ENCODE peak calls at places on chromosome 1, in five cellular contexts. W, H, J, Q and U are unnamed samples.

GRCh38 chr1:230170610-230171009 is 103.6 kb downstream of the GALNT2 start:
- DNase-seq in J (no peak), H (no peak), W (no peak), Q (no peak), U (no peak)

GRCh38 chr1:41356752-41357151 is 4.5 kb upstream of the FOXO6 start:
- DNase-seq in Q (no peak), W (no peak), J (no peak), H (no peak), U (no peak)

GRCh38 chr1:229597877-229598276 is 28.0 kb downstream of the TAF5L start:
- DNase-seq in J (no peak), W (no peak), H (no peak), Q (peak; percentile 23), U (no peak)

GRCh38 chr1:212858461-212859265 is 588 bp downstream of the FLVCR1 start:
- DNase-seq in Q (peak; percentile 30), J (peak; percentile 30), H (peak; percentile 26), W (peak; percentile 52), U (peak; percentile 29)

GRCh38 chr1:86965012-86965826 is 50.8 kb downstream of the HS2ST1 start:
- DNase-seq in Q (peak; percentile 74), H (peak; percentile 20), J (no peak), W (peak; percentile 19), U (no peak)

GRCh38 chr1:25787477-25788043 is 12.4 kb upstream of the SELENON start:
- DNase-seq in J (no peak), Q (no peak), W (no peak), H (no peak), U (no peak)

GRCh38 chr1:104878203-104878911 is 1128.7 kb downstream of the AMY1C start:
- DNase-seq in W (no peak), J (no peak), H (no peak), Q (no peak), U (no peak)

GRCh38 chr1:21781971-21782867 is 730 bp downstream of the USP48 start:
- DNase-seq in H (peak; percentile 67), Q (peak; percentile 69), W (peak; percentile 60), J (peak; percentile 16), U (peak; percentile 54)

GRCh38 chr1:163063131-163064059 is 5.8 kb upstream of the RGS4 start:
- DNase-seq in Q (no peak), W (no peak), J (no peak), H (no peak), U (no peak)

GRCh38 chr1:55848906-55849305 is 633.7 kb upstream of the USP24 start:
- DNase-seq in H (no peak), Q (peak; percentile 69), J (no peak), W (no peak), U (no peak)

GRCh38 chr1:66274634-66275033 is 259.3 kb upstream of the SGIP1 start:
- DNase-seq in H (no peak), J (no peak), W (no peak), Q (peak; percentile 47), U (no peak)

GRCh38 chr1:207404849-207405525 is 49.1 kb upstream of the CR2 start:
- DNase-seq in W (no peak), H (no peak), J (no peak), Q (peak; percentile 85), U (no peak)

GRCh38 chr1:228282329-228283042 is 74.6 kb downstream of the OBSCN start:
- DNase-seq in J (no peak), H (no peak), Q (no peak), W (no peak), U (no peak)

GRCh38 chr1:65147424-65148177 is 402 bp upstream of the AK4 start:
- DNase-seq in Q (no peak), J (no peak), H (peak; percentile 38), W (peak; percentile 71), U (no peak)

GRCh38 chr1:16215882-16216753 is 3.7 kb upstream of the ARHGEF19 start:
- DNase-seq in J (peak; percentile 57), H (peak; percentile 96), W (peak; percentile 97), Q (peak; percentile 78), U (peak; percentile 94)

GRCh38 chr1:205572426-205572825 is 59.4 kb downstream of the ELK4 start:
- DNase-seq in J (no peak), Q (no peak), H (no peak), W (peak; percentile 16), U (no peak)

GRCh38 chr1:200388791-200389190 is 21.0 kb downstream of the ZNF281 start:
- DNase-seq in W (no peak), H (no peak), J (no peak), Q (no peak), U (no peak)

GRCh38 chr1:184975208-184975875 is 1.0 kb upstream of the NIBAN1 start:
- DNase-seq in J (no peak), W (no peak), Q (no peak), H (no peak), U (no peak)

GRCh38 chr1:179575497-179576314 is at the start of gene NPHS2:
- DNase-seq in W (no peak), J (no peak), H (no peak), Q (no peak), U (no peak)
- TF ChIP-seq CTCF in W (no peak), J (no peak), H (no peak), Q (no peak), U (no peak)

GRCh38 chr1:97050501-97050900 is 328.9 kb downstream of the PTBP2 start:
- DNase-seq in W (no peak), Q (peak; percentile 52), H (no peak), J (no peak), U (no peak)
- TF ChIP-seq CTCF in W (no peak), Q (peak; percentile 40), H (no peak), J (no peak), U (no peak)

DNA sequence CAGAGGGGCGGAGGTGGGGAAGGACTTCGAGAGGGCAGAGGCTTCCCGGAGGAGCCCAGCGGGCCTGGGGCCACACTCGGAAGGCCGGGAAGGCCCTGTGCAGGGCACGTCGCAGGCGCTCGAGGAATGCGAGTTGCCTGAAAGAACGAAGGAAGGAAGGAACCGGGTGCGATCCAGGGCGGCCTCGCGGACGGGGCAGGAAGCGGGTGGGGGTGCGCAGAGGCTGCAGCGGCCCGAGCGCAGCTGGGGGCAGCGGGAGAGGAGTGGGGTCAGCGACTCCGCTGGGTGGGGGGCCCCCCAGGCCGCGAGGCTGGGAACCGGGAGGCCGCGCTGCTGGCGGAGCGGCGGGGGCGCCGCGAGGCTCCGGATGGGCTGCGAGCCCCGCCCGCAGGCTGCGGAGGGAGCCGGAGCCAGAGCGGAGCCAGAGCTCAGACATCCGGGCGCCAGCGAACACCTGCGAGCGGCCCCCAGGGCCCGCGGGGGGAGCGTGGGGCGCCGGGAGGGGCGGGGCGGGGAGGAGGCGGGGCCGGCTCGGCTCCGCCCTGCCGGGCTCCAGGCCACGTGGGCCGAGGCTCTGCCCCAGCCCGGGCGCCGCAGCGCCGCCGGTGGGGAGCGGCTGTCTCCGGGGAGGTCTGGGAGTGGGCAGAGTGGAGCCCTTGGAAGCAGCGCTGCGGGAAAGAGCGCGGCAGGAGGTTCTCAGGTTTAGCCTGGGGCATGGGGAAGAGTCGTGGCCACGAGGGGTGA is 4.6 kb downstream of the ID3 start:
- DNase-seq in W (peak; percentile 90), H (peak; percentile 92), J (peak; percentile 60), Q (peak; percentile 76), U (peak; percentile 83)
- TF ChIP-seq CTCF in W (no peak), H (no peak), J (peak; percentile 28), Q (peak; percentile 49), U (peak; percentile 31)

GRCh38 chr1:5950201-5950895 is 41.9 kb downstream of the NPHP4 start:
- DNase-seq in J (no peak), H (no peak), W (no peak), Q (no peak), U (no peak)

GRCh38 chr1:5949761-5950100 is 42.5 kb downstream of the NPHP4 start:
- DNase-seq in Q (no peak), W (no peak), J (no peak), H (no peak), U (no peak)

GRCh38 chr1:5951846-5952410 is 40.3 kb downstream of the NPHP4 start:
- DNase-seq in Q (no peak), H (no peak), J (no peak), W (no peak), U (no peak)

GRCh38 chr1:5949074-5949760 is 43.0 kb downstream of the NPHP4 start:
- DNase-seq in J (no peak), Q (no peak), W (no peak), H (no peak), U (no peak)

GRCh38 chr1:5950994-5951749 is 41.1 kb downstream of the NPHP4 start:
- DNase-seq in Q (no peak), H (no peak), J (no peak), W (no peak), U (no peak)
- TF ChIP-seq CTCF in Q (no peak), H (no peak), J (no peak), W (no peak), U (no peak)

GRCh38 chr1:2821970-2822620 is 20.6 kb upstream of the TTC34 start:
- DNase-seq in Q (no peak), W (peak; percentile 22), J (no peak), H (peak; percentile 91), U (no peak)
- TF ChIP-seq CTCF in Q (no peak), W (peak; percentile 66), J (peak; percentile 36), H (peak; percentile 93), U (no peak)

GRCh38 chr1:2074944-2075740 is 24.9 kb downstream of the PRKCZ start:
- DNase-seq in J (no peak), H (no peak), Q (no peak), W (no peak), U (no peak)
- TF ChIP-seq CTCF in J (no peak), H (no peak), Q (no peak), W (no peak), U (no peak)